ENCODE peak calls at places on chromosomes 11 and 22, in five cellular contexts. One of them, this sample, is unnamed.
A peak's percentile ranks its signal among the peaks of the same experiment; 100 is the strongest.

GRCh38 chr11:86182976-86183584 is 61.5 kb upstream of the EED start:
- DNase-seq in LHCN-M2: no peak
- DNase-seq in CD8-positive, alpha-beta T cell: peak; percentile 63
- DNase-seq in fibroblast of lung: no peak
- DNase-seq in activated CD4-positive, alpha-beta T cell treated with anti-CD3 and anti-CD28 coated beads, Interleukin-2, amount 50 U/mL, for 4 hours: peak; percentile 11
- DNase-seq in this sample: no peak

GRCh38 chr11:66008468-66009101 is 3.2 kb upstream of the CST6 start:
- DNase-seq in LHCN-M2: peak; percentile 96
- DNase-seq in CD8-positive, alpha-beta T cell: no peak
- DNase-seq in fibroblast of lung: no peak
- DNase-seq in activated CD4-positive, alpha-beta T cell treated with anti-CD3 and anti-CD28 coated beads, Interleukin-2, amount 50 U/mL, for 4 hours: no peak
- DNase-seq in this sample: no peak

GRCh38 chr22:24156146-24156914 is 25.0 kb upstream of the SUSD2 start:
- DNase-seq in LHCN-M2: peak; percentile 26
- DNase-seq in CD8-positive, alpha-beta T cell: peak; percentile 83
- DNase-seq in fibroblast of lung: peak; percentile 23
- DNase-seq in activated CD4-positive, alpha-beta T cell treated with anti-CD3 and anti-CD28 coated beads, Interleukin-2, amount 50 U/mL, for 4 hours: peak; percentile 67
- DNase-seq in this sample: peak; percentile 36

GRCh38 chr11:97965849-97966646 is 1054.7 kb upstream of the CNTN5 start:
- DNase-seq in LHCN-M2: peak; percentile 92
- DNase-seq in CD8-positive, alpha-beta T cell: no peak
- DNase-seq in fibroblast of lung: peak; percentile 84
- DNase-seq in activated CD4-positive, alpha-beta T cell treated with anti-CD3 and anti-CD28 coated beads, Interleukin-2, amount 50 U/mL, for 4 hours: no peak
- DNase-seq in this sample: peak; percentile 96

GRCh38 chr11:69442012-69442806 is 39.3 kb upstream of the LINC01488 start:
- DNase-seq in LHCN-M2: no peak
- DNase-seq in CD8-positive, alpha-beta T cell: no peak
- DNase-seq in fibroblast of lung: no peak
- DNase-seq in activated CD4-positive, alpha-beta T cell treated with anti-CD3 and anti-CD28 coated beads, Interleukin-2, amount 50 U/mL, for 4 hours: no peak
- DNase-seq in this sample: no peak

GRCh38 chr11:44589301-44589700 is 23.8 kb downstream of the CD82 start:
- DNase-seq in LHCN-M2: peak; percentile 77
- DNase-seq in CD8-positive, alpha-beta T cell: no peak
- DNase-seq in fibroblast of lung: peak; percentile 78
- DNase-seq in activated CD4-positive, alpha-beta T cell treated with anti-CD3 and anti-CD28 coated beads, Interleukin-2, amount 50 U/mL, for 4 hours: no peak
- DNase-seq in this sample: peak; percentile 70

GRCh38 chr11:76153609-76153949 is 52.7 kb downstream of the WNT11 start:
- DNase-seq in LHCN-M2: no peak
- DNase-seq in CD8-positive, alpha-beta T cell: peak; percentile 47
- DNase-seq in fibroblast of lung: no peak
- DNase-seq in activated CD4-positive, alpha-beta T cell treated with anti-CD3 and anti-CD28 coated beads, Interleukin-2, amount 50 U/mL, for 4 hours: no peak
- DNase-seq in this sample: peak; percentile 48

GRCh38 chr22:30875481-30876215 is 92.9 kb downstream of the MORC2 start:
- DNase-seq in LHCN-M2: peak; percentile 24
- DNase-seq in CD8-positive, alpha-beta T cell: no peak
- DNase-seq in fibroblast of lung: no peak
- DNase-seq in activated CD4-positive, alpha-beta T cell treated with anti-CD3 and anti-CD28 coated beads, Interleukin-2, amount 50 U/mL, for 4 hours: no peak
- DNase-seq in this sample: no peak

GRCh38 chr11:122655527-122656072 is at the start of gene UBASH3B:
- DNase-seq in LHCN-M2: peak; percentile 84
- DNase-seq in CD8-positive, alpha-beta T cell: peak; percentile 75
- DNase-seq in fibroblast of lung: peak; percentile 88
- DNase-seq in activated CD4-positive, alpha-beta T cell treated with anti-CD3 and anti-CD28 coated beads, Interleukin-2, amount 50 U/mL, for 4 hours: peak; percentile 60
- DNase-seq in this sample: peak; percentile 88

GRCh38 chr22:49764151-49764581 is 63.5 kb downstream of the BRD1 start:
- DNase-seq in LHCN-M2: peak; percentile 55
- DNase-seq in CD8-positive, alpha-beta T cell: peak; percentile 34
- DNase-seq in fibroblast of lung: no peak
- DNase-seq in activated CD4-positive, alpha-beta T cell treated with anti-CD3 and anti-CD28 coated beads, Interleukin-2, amount 50 U/mL, for 4 hours: no peak
- DNase-seq in this sample: no peak

GRCh38 chr22:26471522-26471921 is 12.1 kb downstream of the HPS4 start:
- DNase-seq in LHCN-M2: peak; percentile 96
- DNase-seq in CD8-positive, alpha-beta T cell: no peak
- DNase-seq in fibroblast of lung: peak; percentile 29
- DNase-seq in activated CD4-positive, alpha-beta T cell treated with anti-CD3 and anti-CD28 coated beads, Interleukin-2, amount 50 U/mL, for 4 hours: no peak
- DNase-seq in this sample: peak; percentile 21

GRCh38 chr11:66360406-66361073 is 11.0 kb downstream of the SLC29A2 start:
- DNase-seq in LHCN-M2: no peak
- DNase-seq in CD8-positive, alpha-beta T cell: no peak
- DNase-seq in fibroblast of lung: no peak
- DNase-seq in activated CD4-positive, alpha-beta T cell treated with anti-CD3 and anti-CD28 coated beads, Interleukin-2, amount 50 U/mL, for 4 hours: no peak
- DNase-seq in this sample: no peak

GRCh38 chr11:47270331-47271271 is 668 bp downstream of the MADD start:
- DNase-seq in LHCN-M2: peak; percentile 54
- DNase-seq in CD8-positive, alpha-beta T cell: no peak
- DNase-seq in fibroblast of lung: peak; percentile 58
- DNase-seq in activated CD4-positive, alpha-beta T cell treated with anti-CD3 and anti-CD28 coated beads, Interleukin-2, amount 50 U/mL, for 4 hours: peak; percentile 4
- DNase-seq in this sample: peak; percentile 66

GRCh38 chr11:123587044-123587443 is 67.4 kb downstream of the SCN3B start:
- DNase-seq in LHCN-M2: peak; percentile 36
- DNase-seq in CD8-positive, alpha-beta T cell: no peak
- DNase-seq in fibroblast of lung: no peak
- DNase-seq in activated CD4-positive, alpha-beta T cell treated with anti-CD3 and anti-CD28 coated beads, Interleukin-2, amount 50 U/mL, for 4 hours: no peak
- DNase-seq in this sample: no peak

GRCh38 chr22:40585205-40585778 is 51.2 kb downstream of the MRTFA start:
- DNase-seq in LHCN-M2: no peak
- DNase-seq in CD8-positive, alpha-beta T cell: no peak
- DNase-seq in fibroblast of lung: no peak
- DNase-seq in activated CD4-positive, alpha-beta T cell treated with anti-CD3 and anti-CD28 coated beads, Interleukin-2, amount 50 U/mL, for 4 hours: no peak
- DNase-seq in this sample: no peak

GRCh38 chr11:30586251-30587144 is at the start of gene MPPED2:
- DNase-seq in LHCN-M2: no peak
- DNase-seq in CD8-positive, alpha-beta T cell: peak; percentile 50
- DNase-seq in fibroblast of lung: no peak
- DNase-seq in activated CD4-positive, alpha-beta T cell treated with anti-CD3 and anti-CD28 coated beads, Interleukin-2, amount 50 U/mL, for 4 hours: no peak
- DNase-seq in this sample: no peak

GRCh38 chr11:70297341-70297740 is 26.9 kb downstream of the PPFIA1 start:
- DNase-seq in LHCN-M2: peak; percentile 30
- DNase-seq in CD8-positive, alpha-beta T cell: no peak
- DNase-seq in fibroblast of lung: no peak
- DNase-seq in activated CD4-positive, alpha-beta T cell treated with anti-CD3 and anti-CD28 coated beads, Interleukin-2, amount 50 U/mL, for 4 hours: no peak
- DNase-seq in this sample: peak; percentile 68

GRCh38 chr11:20162824-20163777 is 2.8 kb upstream of the DBX1 start:
- DNase-seq in LHCN-M2: peak; percentile 12
- DNase-seq in CD8-positive, alpha-beta T cell: no peak
- DNase-seq in fibroblast of lung: peak; percentile 37
- DNase-seq in activated CD4-positive, alpha-beta T cell treated with anti-CD3 and anti-CD28 coated beads, Interleukin-2, amount 50 U/mL, for 4 hours: no peak
- DNase-seq in this sample: peak; percentile 29

GRCh38 chr11:132263875-132264274 is 893.5 kb downstream of the NTM start:
- DNase-seq in LHCN-M2: no peak
- DNase-seq in CD8-positive, alpha-beta T cell: no peak
- DNase-seq in fibroblast of lung: no peak
- DNase-seq in activated CD4-positive, alpha-beta T cell treated with anti-CD3 and anti-CD28 coated beads, Interleukin-2, amount 50 U/mL, for 4 hours: no peak
- DNase-seq in this sample: no peak

GRCh38 chr11:95279921-95280861 is 49.2 kb upstream of the SESN3 start:
- DNase-seq in LHCN-M2: no peak
- DNase-seq in CD8-positive, alpha-beta T cell: no peak
- DNase-seq in fibroblast of lung: no peak
- DNase-seq in activated CD4-positive, alpha-beta T cell treated with anti-CD3 and anti-CD28 coated beads, Interleukin-2, amount 50 U/mL, for 4 hours: no peak
- DNase-seq in this sample: no peak

GRCh38 chr22:46619240-46619829 is 851 bp upstream of the GRAMD4 start:
- DNase-seq in LHCN-M2: peak; percentile 9
- DNase-seq in CD8-positive, alpha-beta T cell: no peak
- DNase-seq in fibroblast of lung: no peak
- DNase-seq in activated CD4-positive, alpha-beta T cell treated with anti-CD3 and anti-CD28 coated beads, Interleukin-2, amount 50 U/mL, for 4 hours: no peak
- DNase-seq in this sample: no peak

GRCh38 chr11:78202733-78203167 is 14.0 kb downstream of the USP35 start:
- DNase-seq in LHCN-M2: no peak
- DNase-seq in CD8-positive, alpha-beta T cell: peak; percentile 75
- DNase-seq in fibroblast of lung: no peak
- DNase-seq in activated CD4-positive, alpha-beta T cell treated with anti-CD3 and anti-CD28 coated beads, Interleukin-2, amount 50 U/mL, for 4 hours: peak; percentile 41
- DNase-seq in this sample: no peak

GRCh38 chr11:102760355-102761035 is 19.9 kb downstream of the MMP10 start:
- DNase-seq in LHCN-M2: peak; percentile 96
- DNase-seq in CD8-positive, alpha-beta T cell: no peak
- DNase-seq in fibroblast of lung: peak; percentile 96
- DNase-seq in activated CD4-positive, alpha-beta T cell treated with anti-CD3 and anti-CD28 coated beads, Interleukin-2, amount 50 U/mL, for 4 hours: no peak
- DNase-seq in this sample: peak; percentile 74

GRCh38 chr11:95378106-95378505 is 147.1 kb upstream of the SESN3 start:
- DNase-seq in LHCN-M2: no peak
- DNase-seq in CD8-positive, alpha-beta T cell: no peak
- DNase-seq in fibroblast of lung: no peak
- DNase-seq in activated CD4-positive, alpha-beta T cell treated with anti-CD3 and anti-CD28 coated beads, Interleukin-2, amount 50 U/mL, for 4 hours: no peak
- DNase-seq in this sample: no peak

GRCh38 chr11:115284766-115285165 is 219.4 kb downstream of the CADM1 start:
- DNase-seq in LHCN-M2: peak; percentile 22
- DNase-seq in CD8-positive, alpha-beta T cell: no peak
- DNase-seq in fibroblast of lung: peak; percentile 29
- DNase-seq in activated CD4-positive, alpha-beta T cell treated with anti-CD3 and anti-CD28 coated beads, Interleukin-2, amount 50 U/mL, for 4 hours: no peak
- DNase-seq in this sample: peak; percentile 2

GRCh38 chr22:46794067-46794466 is 31.6 kb downstream of the TBC1D22A start:
- DNase-seq in LHCN-M2: no peak
- DNase-seq in CD8-positive, alpha-beta T cell: no peak
- DNase-seq in fibroblast of lung: no peak
- DNase-seq in activated CD4-positive, alpha-beta T cell treated with anti-CD3 and anti-CD28 coated beads, Interleukin-2, amount 50 U/mL, for 4 hours: no peak
- DNase-seq in this sample: no peak

GRCh38 chr11:82720267-82720666 is 13.4 kb downstream of the FAM181B start:
- DNase-seq in LHCN-M2: no peak
- DNase-seq in CD8-positive, alpha-beta T cell: no peak
- DNase-seq in fibroblast of lung: no peak
- DNase-seq in activated CD4-positive, alpha-beta T cell treated with anti-CD3 and anti-CD28 coated beads, Interleukin-2, amount 50 U/mL, for 4 hours: no peak
- DNase-seq in this sample: no peak

GRCh38 chr11:72234920-72235319 is 9.1 kb downstream of the PHOX2A start:
- DNase-seq in LHCN-M2: no peak
- DNase-seq in CD8-positive, alpha-beta T cell: peak; percentile 42
- DNase-seq in fibroblast of lung: no peak
- DNase-seq in activated CD4-positive, alpha-beta T cell treated with anti-CD3 and anti-CD28 coated beads, Interleukin-2, amount 50 U/mL, for 4 hours: no peak
- DNase-seq in this sample: no peak

GRCh38 chr11:75563978-75564552 is 2.0 kb downstream of the SERPINH1 start:
- DNase-seq in LHCN-M2: peak; percentile 91
- DNase-seq in CD8-positive, alpha-beta T cell: no peak
- DNase-seq in fibroblast of lung: peak; percentile 85
- DNase-seq in activated CD4-positive, alpha-beta T cell treated with anti-CD3 and anti-CD28 coated beads, Interleukin-2, amount 50 U/mL, for 4 hours: no peak
- DNase-seq in this sample: peak; percentile 92

GRCh38 chr22:46866591-46866990 is 104.1 kb downstream of the TBC1D22A start:
- DNase-seq in LHCN-M2: peak; percentile 92
- DNase-seq in CD8-positive, alpha-beta T cell: no peak
- DNase-seq in fibroblast of lung: peak; percentile 75
- DNase-seq in activated CD4-positive, alpha-beta T cell treated with anti-CD3 and anti-CD28 coated beads, Interleukin-2, amount 50 U/mL, for 4 hours: no peak
- DNase-seq in this sample: peak; percentile 93

GRCh38 chr22:19169947-19170318 is 8.6 kb downstream of the SLC25A1 start:
- DNase-seq in LHCN-M2: no peak
- DNase-seq in CD8-positive, alpha-beta T cell: no peak
- DNase-seq in fibroblast of lung: no peak
- DNase-seq in activated CD4-positive, alpha-beta T cell treated with anti-CD3 and anti-CD28 coated beads, Interleukin-2, amount 50 U/mL, for 4 hours: no peak
- DNase-seq in this sample: no peak

GRCh38 chr11:93908689-93909088 is 58.3 kb upstream of the VSTM5 start:
- DNase-seq in LHCN-M2: peak; percentile 89
- DNase-seq in CD8-positive, alpha-beta T cell: no peak
- DNase-seq in fibroblast of lung: peak; percentile 70
- DNase-seq in activated CD4-positive, alpha-beta T cell treated with anti-CD3 and anti-CD28 coated beads, Interleukin-2, amount 50 U/mL, for 4 hours: no peak
- DNase-seq in this sample: peak; percentile 92

GRCh38 chr22:20956258-20957117 is 10.6 kb upstream of the AIFM3 start:
- DNase-seq in LHCN-M2: peak; percentile 40
- DNase-seq in CD8-positive, alpha-beta T cell: no peak
- DNase-seq in fibroblast of lung: peak; percentile 32
- DNase-seq in activated CD4-positive, alpha-beta T cell treated with anti-CD3 and anti-CD28 coated beads, Interleukin-2, amount 50 U/mL, for 4 hours: no peak
- DNase-seq in this sample: peak; percentile 22

GRCh38 chr11:70543611-70544010 is 145.3 kb downstream of the CTTN start:
- DNase-seq in LHCN-M2: no peak
- DNase-seq in CD8-positive, alpha-beta T cell: no peak
- DNase-seq in fibroblast of lung: no peak
- DNase-seq in activated CD4-positive, alpha-beta T cell treated with anti-CD3 and anti-CD28 coated beads, Interleukin-2, amount 50 U/mL, for 4 hours: no peak
- DNase-seq in this sample: no peak

GRCh38 chr11:74636633-74637184 is 44.3 kb downstream of the POLD3 start:
- DNase-seq in LHCN-M2: peak; percentile 87
- DNase-seq in CD8-positive, alpha-beta T cell: no peak
- DNase-seq in fibroblast of lung: peak; percentile 88
- DNase-seq in activated CD4-positive, alpha-beta T cell treated with anti-CD3 and anti-CD28 coated beads, Interleukin-2, amount 50 U/mL, for 4 hours: no peak
- DNase-seq in this sample: peak; percentile 72

GRCh38 chr11:18608373-18608772 is 8.8 kb downstream of the MISFA start:
- DNase-seq in LHCN-M2: no peak
- DNase-seq in CD8-positive, alpha-beta T cell: no peak
- DNase-seq in fibroblast of lung: peak; percentile 13
- DNase-seq in activated CD4-positive, alpha-beta T cell treated with anti-CD3 and anti-CD28 coated beads, Interleukin-2, amount 50 U/mL, for 4 hours: no peak
- DNase-seq in this sample: no peak

GRCh38 chr11:10400856-10401255 is 54.2 kb upstream of the AMPD3 start:
- DNase-seq in LHCN-M2: no peak
- DNase-seq in CD8-positive, alpha-beta T cell: no peak
- DNase-seq in fibroblast of lung: no peak
- DNase-seq in activated CD4-positive, alpha-beta T cell treated with anti-CD3 and anti-CD28 coated beads, Interleukin-2, amount 50 U/mL, for 4 hours: no peak
- DNase-seq in this sample: no peak